ENCODE peak calls at places on chromosomes 16 and 17, in four cellular contexts. D, J, S and T are unnamed samples.

GRCh38 chr17:40168262-40168832 is 8.9 kb upstream of the RAPGEFL1 start:
- DNase-seq in D (peak), J (peak), S (peak), T (peak)

GRCh38 chr17:19760781-19761180 is 12.7 kb upstream of the ALDH3A1 start:
- DNase-seq in J (no peak), D (no peak), S (no peak), T (no peak)

GRCh38 chr17:83180996-83181481 is 101.6 kb downstream of the METRNL start:
- DNase-seq in D (no peak), J (no peak), S (no peak), T (no peak)

GRCh38 chr17:55769625-55770000 is 18.8 kb downstream of the PCTP start:
- DNase-seq in S (peak), J (no peak), D (no peak), T (no peak)

GRCh38 chr16:53962041-53962440 is 258.1 kb downstream of the FTO start:
- DNase-seq in D (no peak), J (no peak), S (peak), T (no peak)

GRCh38 chr17:42275527-42276358 is 448 bp downstream of the STAT5B start:
- DNase-seq in S (peak), D (no peak), J (no peak), T (no peak)

GRCh38 chr17:78922876-78923498 is 2.2 kb downstream of the TIMP2 start:
- DNase-seq in S (no peak), J (no peak), D (peak), T (no peak)

GRCh38 chr16:68744744-68745280 is 7.7 kb downstream of the CDH1 start:
- DNase-seq in J (no peak), S (no peak), D (no peak), T (peak)

GRCh38 chr17:1067282-1067956 is 70.5 kb downstream of the TIMM22 start:
- DNase-seq in S (no peak), D (no peak), J (no peak), T (peak)

GRCh38 chr16:84303023-84303422 is 8.3 kb downstream of the WFDC1 start:
- DNase-seq in J (no peak), D (no peak), S (peak), T (no peak)

GRCh38 chr17:27489045-27489715 is 32.9 kb downstream of the KSR1 start:
- DNase-seq in S (peak), J (no peak), D (peak), T (peak)

GRCh38 chr16:85561248-85562101 is 51.6 kb upstream of the GSE1 start:
- DNase-seq in S (no peak), D (no peak), J (no peak), T (no peak)

GRCh38 chr16:9159839-9160550 is 68.6 kb downstream of the HAPSTR1 start:
- DNase-seq in D (peak), J (no peak), S (peak), T (peak)

GRCh38 chr17:35768796-35769195 is 8.1 kb downstream of the C17orf50 start:
- DNase-seq in D (no peak), S (no peak), J (no peak), T (no peak)

GRCh38 chr16:48215738-48216137 is 28.4 kb upstream of the LONP2 start:
- DNase-seq in J (no peak), D (no peak), S (no peak), T (no peak)

GRCh38 chr16:16144416-16144815 is 78.9 kb downstream of the ABCC6 start:
- DNase-seq in S (peak), D (no peak), J (no peak), T (peak)

GRCh38 chr17:75834279-75834920 is 9.8 kb downstream of the UNC13D start:
- DNase-seq in J (no peak), D (no peak), S (no peak), T (no peak)

GRCh38 chr17:30290696-30291570 is 811 bp downstream of the BLMH start:
- DNase-seq in D (no peak), S (no peak), J (no peak), T (peak)

GRCh38 chr17:9908649-9909042 is 3.6 kb upstream of the RCVRN start:
- DNase-seq in J (no peak), S (no peak), D (no peak), T (no peak)

GRCh38 chr17:75753514-75754377 is 11.2 kb downstream of the GALK1 start:
- DNase-seq in J (no peak), D (no peak), S (peak), T (no peak)

GRCh38 chr17:65005858-65006257 is 50.7 kb downstream of the GNA13 start:
- DNase-seq in J (no peak), S (no peak), D (no peak), T (no peak)

GRCh38 chr17:36544320-36545092 is at the start of gene GGNBP2:
- DNase-seq in J (peak), S (peak), D (peak), T (peak)